ENCODE peak calls at places on chromosomes 11 and 22, in ten cellular contexts. One of them, this sample, is unnamed.

GRCh38 chr11:61948505-61948904 is 1.6 kb upstream of the BEST1 start:
- DNase-seq in substantia nigra: no peak
- DNase-seq in astrocyte: no peak
- DNase-seq in GM12878: no peak
- DNase-seq in tibial nerve: no peak
- DNase-seq in CD8-positive, alpha-beta memory T cell: no peak
- DNase-seq in heart left ventricle: no peak
- DNase-seq in osteoblast: peak
- DNase-seq in lung: no peak
- DNase-seq in esophagus squamous epithelium: no peak
- DNase-seq in this sample: no peak

GRCh38 chr11:118074091-118074685 is 2.7 kb upstream of the TMPRSS4 start:
- DNase-seq in osteoblast: no peak
- DNase-seq in heart left ventricle: no peak
- DNase-seq in GM12878: no peak
- DNase-seq in tibial nerve: no peak
- DNase-seq in astrocyte: no peak
- DNase-seq in esophagus squamous epithelium: no peak
- DNase-seq in substantia nigra: no peak
- DNase-seq in CD8-positive, alpha-beta memory T cell: no peak
- DNase-seq in lung: no peak
- DNase-seq in this sample: no peak

GRCh38 chr11:33605703-33606102 is 94.9 kb downstream of the C11orf91 start:
- DNase-seq in CD8-positive, alpha-beta memory T cell: no peak
- DNase-seq in heart left ventricle: no peak
- DNase-seq in substantia nigra: no peak
- DNase-seq in astrocyte: no peak
- DNase-seq in tibial nerve: no peak
- DNase-seq in osteoblast: no peak
- DNase-seq in lung: no peak
- DNase-seq in esophagus squamous epithelium: no peak
- DNase-seq in GM12878: no peak
- DNase-seq in this sample: no peak

GRCh38 chr22:36641902-36642640 is 61.5 kb downstream of the CACNG2 start:
- DNase-seq in heart left ventricle: no peak
- DNase-seq in substantia nigra: no peak
- DNase-seq in GM12878: no peak
- DNase-seq in CD8-positive, alpha-beta memory T cell: no peak
- DNase-seq in tibial nerve: no peak
- DNase-seq in lung: no peak
- DNase-seq in esophagus squamous epithelium: no peak
- DNase-seq in osteoblast: no peak
- DNase-seq in astrocyte: peak
- DNase-seq in this sample: no peak

GRCh38 chr11:77753230-77753629 is 67.3 kb downstream of the RSF1 start:
- DNase-seq in esophagus squamous epithelium: no peak
- DNase-seq in GM12878: no peak
- DNase-seq in osteoblast: no peak
- DNase-seq in CD8-positive, alpha-beta memory T cell: no peak
- DNase-seq in substantia nigra: no peak
- DNase-seq in lung: no peak
- DNase-seq in heart left ventricle: no peak
- DNase-seq in astrocyte: no peak
- DNase-seq in tibial nerve: no peak
- DNase-seq in this sample: no peak

GRCh38 chr22:50529416-50530279 is at the start of gene TYMP:
- DNase-seq in GM12878: no peak
- DNase-seq in heart left ventricle: peak
- DNase-seq in astrocyte: no peak
- DNase-seq in esophagus squamous epithelium: no peak
- DNase-seq in tibial nerve: peak
- DNase-seq in CD8-positive, alpha-beta memory T cell: peak
- DNase-seq in osteoblast: peak
- DNase-seq in lung: peak
- DNase-seq in substantia nigra: no peak
- DNase-seq in this sample: no peak

GRCh38 chr22:50010676-50011446 is 1.7 kb downstream of the IL17REL start:
- DNase-seq in heart left ventricle: no peak
- DNase-seq in CD8-positive, alpha-beta memory T cell: peak
- DNase-seq in tibial nerve: no peak
- DNase-seq in astrocyte: no peak
- DNase-seq in esophagus squamous epithelium: no peak
- DNase-seq in osteoblast: peak
- DNase-seq in lung: no peak
- DNase-seq in GM12878: no peak
- DNase-seq in substantia nigra: no peak
- DNase-seq in this sample: peak

GRCh38 chr11:76228122-76229000 is 22.1 kb upstream of the WNT11 start:
- DNase-seq in heart left ventricle: no peak
- DNase-seq in tibial nerve: no peak
- DNase-seq in osteoblast: no peak
- DNase-seq in esophagus squamous epithelium: no peak
- DNase-seq in lung: no peak
- DNase-seq in astrocyte: no peak
- DNase-seq in CD8-positive, alpha-beta memory T cell: no peak
- DNase-seq in GM12878: no peak
- DNase-seq in substantia nigra: no peak
- DNase-seq in this sample: no peak

GRCh38 chr22:28075260-28075981 is 156.4 kb upstream of the PITPNB start:
- DNase-seq in astrocyte: peak
- DNase-seq in tibial nerve: peak
- DNase-seq in heart left ventricle: peak
- DNase-seq in GM12878: no peak
- DNase-seq in esophagus squamous epithelium: no peak
- DNase-seq in osteoblast: peak
- DNase-seq in CD8-positive, alpha-beta memory T cell: no peak
- DNase-seq in lung: peak
- DNase-seq in substantia nigra: no peak
- DNase-seq in this sample: no peak

GRCh38 chr22:37356922-37357321 is 70.4 kb downstream of the ELFN2 start:
- DNase-seq in CD8-positive, alpha-beta memory T cell: no peak
- DNase-seq in heart left ventricle: no peak
- DNase-seq in astrocyte: no peak
- DNase-seq in substantia nigra: no peak
- DNase-seq in GM12878: no peak
- DNase-seq in esophagus squamous epithelium: no peak
- DNase-seq in lung: no peak
- DNase-seq in osteoblast: no peak
- DNase-seq in tibial nerve: no peak
- DNase-seq in this sample: no peak

DNA sequence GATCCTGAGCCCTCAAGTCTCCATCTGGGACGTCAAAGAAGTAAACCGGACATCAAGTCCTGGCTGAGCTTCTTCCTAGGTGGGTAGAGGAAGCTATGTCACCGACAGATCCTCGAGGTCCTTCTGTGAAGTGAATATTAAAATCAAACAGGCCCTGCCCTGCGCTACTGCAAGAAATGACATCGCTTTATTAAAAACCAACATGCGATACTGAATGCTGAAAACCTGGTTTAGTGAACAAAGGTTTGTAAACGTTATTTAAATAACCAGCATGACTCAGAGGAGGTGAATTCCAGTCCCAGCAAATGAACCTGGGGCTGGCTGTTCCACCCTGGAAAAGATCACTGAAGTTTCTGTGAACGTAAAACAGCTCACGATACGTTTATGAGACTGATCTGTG is 659 bp downstream of the RTCB start:
- DNase-seq in tibial nerve: no peak
- DNase-seq in GM12878: no peak
- DNase-seq in substantia nigra: no peak
- DNase-seq in CD8-positive, alpha-beta memory T cell: peak
- DNase-seq in esophagus squamous epithelium: no peak
- DNase-seq in heart left ventricle: no peak
- DNase-seq in astrocyte: peak
- DNase-seq in osteoblast: no peak
- DNase-seq in lung: no peak
- DNase-seq in this sample: peak
- H3K27ac ChIP-seq in tibial nerve: peak
- H3K27ac ChIP-seq in GM12878: peak
- H3K27ac ChIP-seq in substantia nigra: peak
- H3K27ac ChIP-seq in CD8-positive, alpha-beta memory T cell: peak
- H3K27ac ChIP-seq in esophagus squamous epithelium: peak
- H3K27ac ChIP-seq in heart left ventricle: peak
- H3K27ac ChIP-seq in astrocyte: peak
- H3K27ac ChIP-seq in osteoblast: peak
- H3K27ac ChIP-seq in lung: peak
- H3K27ac ChIP-seq in this sample: peak

GRCh38 chr11:587546-587945 is 11.3 kb downstream of the PHRF1 start:
- DNase-seq in esophagus squamous epithelium: no peak
- DNase-seq in osteoblast: no peak
- DNase-seq in heart left ventricle: no peak
- DNase-seq in CD8-positive, alpha-beta memory T cell: no peak
- DNase-seq in lung: no peak
- DNase-seq in astrocyte: no peak
- DNase-seq in substantia nigra: no peak
- DNase-seq in GM12878: no peak
- DNase-seq in tibial nerve: no peak
- DNase-seq in this sample: no peak
- H3K27ac ChIP-seq in esophagus squamous epithelium: no peak
- H3K27ac ChIP-seq in osteoblast: peak
- H3K27ac ChIP-seq in heart left ventricle: no peak
- H3K27ac ChIP-seq in CD8-positive, alpha-beta memory T cell: peak
- H3K27ac ChIP-seq in lung: no peak
- H3K27ac ChIP-seq in astrocyte: peak
- H3K27ac ChIP-seq in substantia nigra: peak
- H3K27ac ChIP-seq in GM12878: no peak
- H3K27ac ChIP-seq in tibial nerve: no peak
- H3K27ac ChIP-seq in this sample: peak

GRCh38 chr11:43984519-43985385 is 42.3 kb downstream of the C11orf96 start:
- DNase-seq in GM12878: no peak
- DNase-seq in CD8-positive, alpha-beta memory T cell: no peak
- DNase-seq in heart left ventricle: no peak
- DNase-seq in substantia nigra: no peak
- DNase-seq in lung: peak
- DNase-seq in astrocyte: no peak
- DNase-seq in osteoblast: no peak
- DNase-seq in tibial nerve: no peak
- DNase-seq in esophagus squamous epithelium: no peak
- DNase-seq in this sample: no peak

GRCh38 chr11:43983221-43983795 is 40.9 kb downstream of the C11orf96 start:
- DNase-seq in tibial nerve: no peak
- DNase-seq in astrocyte: no peak
- DNase-seq in substantia nigra: no peak
- DNase-seq in CD8-positive, alpha-beta memory T cell: no peak
- DNase-seq in osteoblast: peak
- DNase-seq in GM12878: no peak
- DNase-seq in heart left ventricle: no peak
- DNase-seq in esophagus squamous epithelium: no peak
- DNase-seq in lung: no peak
- DNase-seq in this sample: no peak

GRCh38 chr11:43982421-43982820 is 40.0 kb downstream of the C11orf96 start:
- DNase-seq in substantia nigra: no peak
- DNase-seq in CD8-positive, alpha-beta memory T cell: no peak
- DNase-seq in GM12878: no peak
- DNase-seq in tibial nerve: no peak
- DNase-seq in lung: no peak
- DNase-seq in astrocyte: no peak
- DNase-seq in osteoblast: no peak
- DNase-seq in esophagus squamous epithelium: no peak
- DNase-seq in heart left ventricle: no peak
- DNase-seq in this sample: no peak

GRCh38 chr11:43984039-43984438 is 41.6 kb downstream of the C11orf96 start:
- DNase-seq in substantia nigra: no peak
- DNase-seq in astrocyte: no peak
- DNase-seq in GM12878: no peak
- DNase-seq in tibial nerve: no peak
- DNase-seq in heart left ventricle: no peak
- DNase-seq in esophagus squamous epithelium: no peak
- DNase-seq in osteoblast: no peak
- DNase-seq in lung: no peak
- DNase-seq in CD8-positive, alpha-beta memory T cell: no peak
- DNase-seq in this sample: no peak

DNA sequence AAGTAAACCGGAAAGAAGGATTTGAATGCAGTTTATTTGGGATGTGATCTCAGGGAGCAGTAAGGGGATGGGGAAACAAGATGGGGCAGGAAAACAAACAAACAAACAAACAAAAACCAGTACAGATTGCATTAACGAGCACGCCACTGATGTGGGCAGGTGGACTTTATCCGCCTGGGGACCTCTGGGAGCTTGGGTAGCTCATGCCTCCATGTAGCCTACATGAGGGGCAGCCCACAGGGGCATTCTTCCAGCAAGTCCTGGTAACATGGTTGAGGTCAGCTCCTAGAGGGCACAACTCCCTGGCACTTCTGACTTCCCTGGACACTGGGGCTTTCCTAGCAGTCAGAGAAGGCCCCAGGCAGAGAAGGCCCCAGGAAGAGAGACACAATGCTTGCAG is 38.6 kb downstream of the C11orf96 start:
- DNase-seq in GM12878: no peak
- DNase-seq in osteoblast: no peak
- DNase-seq in lung: no peak
- DNase-seq in astrocyte: no peak
- DNase-seq in esophagus squamous epithelium: no peak
- DNase-seq in substantia nigra: no peak
- DNase-seq in CD8-positive, alpha-beta memory T cell: no peak
- DNase-seq in tibial nerve: no peak
- DNase-seq in heart left ventricle: no peak
- DNase-seq in this sample: no peak
- H3K27ac ChIP-seq in GM12878: no peak
- H3K27ac ChIP-seq in osteoblast: no peak
- H3K27ac ChIP-seq in lung: no peak
- H3K27ac ChIP-seq in astrocyte: no peak
- H3K27ac ChIP-seq in esophagus squamous epithelium: no peak
- H3K27ac ChIP-seq in substantia nigra: no peak
- H3K27ac ChIP-seq in CD8-positive, alpha-beta memory T cell: no peak
- H3K27ac ChIP-seq in tibial nerve: no peak
- H3K27ac ChIP-seq in heart left ventricle: no peak
- H3K27ac ChIP-seq in this sample: no peak

GRCh38 chr22:40329021-40329456 is 17.3 kb upstream of the ADSL start:
- DNase-seq in lung: no peak
- DNase-seq in tibial nerve: no peak
- DNase-seq in CD8-positive, alpha-beta memory T cell: no peak
- DNase-seq in heart left ventricle: no peak
- DNase-seq in osteoblast: no peak
- DNase-seq in GM12878: no peak
- DNase-seq in substantia nigra: no peak
- DNase-seq in astrocyte: no peak
- DNase-seq in esophagus squamous epithelium: no peak
- DNase-seq in this sample: no peak

GRCh38 chr22:40326905-40327735 is 19.2 kb upstream of the ADSL start:
- DNase-seq in osteoblast: no peak
- DNase-seq in tibial nerve: no peak
- DNase-seq in substantia nigra: no peak
- DNase-seq in GM12878: no peak
- DNase-seq in esophagus squamous epithelium: no peak
- DNase-seq in astrocyte: peak
- DNase-seq in CD8-positive, alpha-beta memory T cell: no peak
- DNase-seq in lung: no peak
- DNase-seq in heart left ventricle: no peak
- DNase-seq in this sample: no peak

GRCh38 chr22:40331706-40332105 is 14.6 kb upstream of the ADSL start:
- DNase-seq in GM12878: no peak
- DNase-seq in astrocyte: no peak
- DNase-seq in heart left ventricle: no peak
- DNase-seq in tibial nerve: no peak
- DNase-seq in substantia nigra: no peak
- DNase-seq in lung: no peak
- DNase-seq in osteoblast: no peak
- DNase-seq in esophagus squamous epithelium: no peak
- DNase-seq in CD8-positive, alpha-beta memory T cell: no peak
- DNase-seq in this sample: no peak

GRCh38 chr22:40328551-40328950 is 17.7 kb upstream of the ADSL start:
- DNase-seq in CD8-positive, alpha-beta memory T cell: no peak
- DNase-seq in astrocyte: no peak
- DNase-seq in heart left ventricle: no peak
- DNase-seq in substantia nigra: no peak
- DNase-seq in lung: no peak
- DNase-seq in tibial nerve: no peak
- DNase-seq in GM12878: no peak
- DNase-seq in esophagus squamous epithelium: no peak
- DNase-seq in osteoblast: no peak
- DNase-seq in this sample: no peak

GRCh38 chr22:40329466-40329865 is 16.8 kb upstream of the ADSL start:
- DNase-seq in GM12878: no peak
- DNase-seq in esophagus squamous epithelium: no peak
- DNase-seq in heart left ventricle: no peak
- DNase-seq in lung: no peak
- DNase-seq in CD8-positive, alpha-beta memory T cell: no peak
- DNase-seq in osteoblast: no peak
- DNase-seq in tibial nerve: no peak
- DNase-seq in astrocyte: no peak
- DNase-seq in substantia nigra: no peak
- DNase-seq in this sample: no peak
- H3K27ac ChIP-seq in GM12878: no peak
- H3K27ac ChIP-seq in esophagus squamous epithelium: no peak
- H3K27ac ChIP-seq in heart left ventricle: no peak
- H3K27ac ChIP-seq in lung: no peak
- H3K27ac ChIP-seq in CD8-positive, alpha-beta memory T cell: no peak
- H3K27ac ChIP-seq in osteoblast: no peak
- H3K27ac ChIP-seq in tibial nerve: peak
- H3K27ac ChIP-seq in astrocyte: no peak
- H3K27ac ChIP-seq in substantia nigra: peak
- H3K27ac ChIP-seq in this sample: no peak